ENCODE peak calls at places on chromosomes 6 and 20, in six cellular contexts. D is upper lobe of right lung; H is HFFc6; O is activated CD8-positive, alpha-beta T cell treated with anti-CD3 and anti-CD28 coated beads for 36 hours; K is PC-3; F is fibroblast of lung. S is an unnamed sample.

GRCh38 chr20:10671850-10672578 is 1.8 kb downstream of the JAG1 start:
- DNase-seq in D (peak), H (peak), O (peak), F (peak), K (peak), S (no peak)

GRCh38 chr6:170260686-170261085 is 30.2 kb downstream of the DLL1 start:
- DNase-seq in D (no peak), K (peak), O (no peak), H (no peak), F (no peak), S (no peak)

GRCh38 chr6:92201618-92202017 is 1217.7 kb downstream of the EPHA7 start:
- DNase-seq in H (no peak), K (no peak), F (peak), O (no peak), D (no peak), S (no peak)

GRCh38 chr20:15561707-15562106 is 1011.5 kb downstream of the KIF16B start:
- DNase-seq in F (no peak), D (no peak), K (no peak), H (no peak), O (no peak), S (no peak)

GRCh38 chr6:170130771-170131241 is 160.1 kb downstream of the DLL1 start:
- DNase-seq in F (no peak), O (no peak), K (no peak), H (no peak), D (peak), S (no peak)

GRCh38 chr6:23180504-23181293 is 611.3 kb downstream of the HDGFL1 start:
- DNase-seq in H (peak), K (no peak), D (peak), F (peak), O (no peak), S (no peak)

GRCh38 chr6:100078509-100078908 is 84.5 kb upstream of the MCHR2 start:
- DNase-seq in K (peak), O (peak), F (peak), D (no peak), H (peak), S (no peak)

GRCh38 chr6:53898026-53898795 is 103.4 kb downstream of the LRRC1 start:
- DNase-seq in O (no peak), D (no peak), H (peak), F (peak), K (no peak), S (no peak)

GRCh38 chr6:82006027-82006738 is 241.4 kb downstream of the IBTK start:
- DNase-seq in K (peak), D (no peak), H (peak), F (peak), O (peak), S (no peak)

GRCh38 chr6:147738089-147738488 is 229.6 kb downstream of the SAMD5 start:
- DNase-seq in K (no peak), F (no peak), D (no peak), O (no peak), H (no peak), S (no peak)

GRCh38 chr6:105779113-105779512 is 307.0 kb upstream of the PRDM1 start:
- DNase-seq in F (no peak), O (no peak), H (no peak), K (no peak), D (no peak), S (no peak)

GRCh38 chr20:50819344-50819743 is 24.5 kb downstream of the BCAS4 start:
- DNase-seq in H (no peak), D (no peak), O (no peak), F (no peak), K (no peak), S (peak)

GRCh38 chr6:6993503-6994237 is 114.1 kb upstream of the RREB1 start:
- DNase-seq in D (no peak), F (peak), H (no peak), K (no peak), O (no peak), S (no peak)

GRCh38 chr20:58389324-58389967 is 417 bp downstream of the VAPB start:
- DNase-seq in K (peak), O (peak), D (no peak), H (peak), F (peak), S (no peak)

GRCh38 chr6:134925800-134926199 is 24.1 kb downstream of the ALDH8A1 start:
- DNase-seq in F (peak), K (no peak), O (no peak), D (no peak), H (peak), S (no peak)

GRCh38 chr6:22349051-22349450 is 52.2 kb upstream of the PRL start:
- DNase-seq in O (no peak), F (no peak), H (no peak), K (no peak), D (no peak), S (no peak)

GRCh38 chr6:168132531-168133184 is 53.6 kb upstream of the FRMD1 start:
- DNase-seq in O (peak), K (peak), F (peak), H (peak), D (no peak), S (no peak)

GRCh38 chr6:87742106-87742505 is 40.1 kb upstream of the AKIRIN2 start:
- DNase-seq in K (no peak), O (peak), D (no peak), H (no peak), F (no peak), S (peak)

GRCh38 chr6:113458368-113459010 is 398.7 kb upstream of the MARCKS start:
- DNase-seq in K (no peak), D (no peak), F (no peak), H (no peak), O (no peak), S (no peak)

GRCh38 chr20:54726687-54727086 is 251.3 kb downstream of the DOK5 start:
- DNase-seq in F (peak), D (no peak), K (no peak), H (no peak), O (peak), S (no peak)

GRCh38 chr6:91523511-91523910 is 936.6 kb upstream of the MAP3K7 start:
- DNase-seq in O (no peak), K (no peak), H (no peak), F (peak), D (no peak), S (no peak)

GRCh38 chr6:36290668-36291620 is 21.1 kb downstream of the PNPLA1 start:
- DNase-seq in H (peak), F (peak), K (peak), D (no peak), O (peak), S (no peak)

GRCh38 chr20:51966296-51966971 is 164.1 kb upstream of the SALL4 start:
- DNase-seq in H (peak), O (peak), K (peak), F (peak), D (no peak), S (no peak)

GRCh38 chr6:111802720-111803119 is 70.5 kb downstream of the FYN start:
- DNase-seq in F (no peak), K (no peak), H (no peak), O (no peak), D (no peak), S (no peak)

GRCh38 chr6:111800821-111801220 is 72.4 kb downstream of the FYN start:
- DNase-seq in F (no peak), K (peak), D (no peak), H (peak), O (no peak), S (no peak)

GRCh38 chr6:111800468-111800760 is 72.8 kb downstream of the FYN start:
- DNase-seq in K (no peak), D (no peak), F (no peak), H (no peak), O (no peak), S (no peak)

GRCh38 chr6:111798281-111798725 is 74.9 kb downstream of the FYN start:
- DNase-seq in D (no peak), K (peak), H (no peak), O (peak), F (no peak), S (no peak)

GRCh38 chr6:111799576-111800467 is 73.4 kb downstream of the FYN start:
- DNase-seq in F (no peak), D (no peak), H (no peak), O (no peak), K (no peak), S (no peak)
- TF ChIP-seq CTCF in F (no peak), D (no peak), H (peak), O (no peak), K (peak), S (no peak)

DNA sequence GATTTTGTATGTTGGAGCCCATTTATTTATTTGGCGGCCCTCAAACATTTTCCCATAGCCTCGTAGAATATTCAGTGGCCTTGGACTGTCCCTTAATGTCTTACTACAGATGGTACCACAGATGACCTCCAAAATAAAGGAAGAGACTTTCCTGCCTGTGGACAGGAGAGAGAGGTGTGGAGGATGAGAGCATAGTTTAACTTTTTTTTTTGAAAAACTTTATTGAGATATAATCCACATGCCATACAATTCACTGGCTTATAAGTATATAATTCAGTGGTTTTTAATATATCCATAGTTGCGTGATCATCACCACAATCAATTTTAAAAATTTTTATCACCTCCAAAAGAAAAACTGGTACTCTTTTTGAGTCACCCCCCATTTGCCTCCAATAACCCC is 4.6 kb upstream of the PPP1R16B start:
- DNase-seq in D (no peak), F (no peak), K (no peak), H (no peak), O (no peak), S (no peak)
- TF ChIP-seq CTCF in D (no peak), F (no peak), K (no peak), H (no peak), O (no peak), S (no peak)

GRCh38 chr6:25713802-25714201 is 40.7 kb upstream of the SLC17A4 start:
- DNase-seq in K (no peak), H (no peak), F (no peak), D (no peak), O (no peak), S (no peak)

GRCh38 chr6:25714765-25715164 is 39.8 kb upstream of the SLC17A4 start:
- DNase-seq in D (no peak), F (no peak), H (no peak), O (no peak), K (no peak), S (no peak)

GRCh38 chr6:25715794-25716193 is 38.7 kb upstream of the SLC17A4 start:
- DNase-seq in H (no peak), O (no peak), F (no peak), D (no peak), K (no peak), S (no peak)

GRCh38 chr6:25717856-25718740 is 36.4 kb upstream of the SLC17A4 start:
- DNase-seq in K (peak), F (peak), O (no peak), D (no peak), H (peak), S (no peak)
- TF ChIP-seq CTCF in K (peak), F (peak), O (peak), D (peak), H (peak), S (no peak)

GRCh38 chr6:32195652-32195901 is 3.1 kb upstream of the GPSM3 start:
- DNase-seq in H (peak), D (peak), O (peak), F (peak), K (peak), S (peak)
- TF ChIP-seq CTCF in H (peak), D (peak), O (no peak), F (no peak), K (no peak), S (no peak)

GRCh38 chr6:131803007-131803769 is 4.6 kb upstream of the ENPP1 start:
- DNase-seq in K (no peak), D (no peak), H (no peak), F (no peak), O (no peak), S (no peak)

GRCh38 chr6:131811510-131811909 is 3.7 kb downstream of the ENPP1 start:
- DNase-seq in O (no peak), F (no peak), K (no peak), H (no peak), D (no peak), S (no peak)

GRCh38 chr6:131808460-131809269 is 845 bp downstream of the ENPP1 start:
- DNase-seq in F (no peak), D (no peak), H (no peak), K (no peak), O (no peak), S (no peak)

GRCh38 chr6:131807321-131807643 is 538 bp upstream of the ENPP1 start:
- DNase-seq in F (no peak), O (no peak), K (no peak), D (no peak), H (no peak), S (no peak)

GRCh38 chr6:131807644-131808459 is at the start of gene ENPP1:
- DNase-seq in F (peak), O (peak), K (peak), D (peak), H (peak), S (peak)
- TF ChIP-seq CTCF in F (no peak), O (peak), K (peak), D (peak), H (peak), S (no peak)

S was measured in activated B cell treated with CpG ODN at 0.5 μM for 24 hours.